ENCODE peak calls at places on chromosomes 2 and 18, in five cellular contexts. A, M, J, B and C are unnamed samples.

GRCh38 chr2:2850891-2851290 is 519.8 kb upstream of the MYT1L start:
- DNase-seq in A (no peak), J (no peak), M (no peak), B (no peak), C (no peak)

GRCh38 chr2:10091182-10091932 is 11.1 kb upstream of the CYS1 start:
- DNase-seq in B (peak), M (no peak), A (no peak), J (no peak), C (no peak)

GRCh38 chr18:12703714-12704113 is 872 bp downstream of the PSMG2 start:
- DNase-seq in J (no peak), A (peak), B (no peak), M (no peak), C (no peak)

GRCh38 chr2:181772334-181772733 is 92.0 kb upstream of the NEUROD1 start:
- DNase-seq in J (no peak), M (no peak), A (no peak), B (no peak), C (no peak)

GRCh38 chr2:51559026-51559425 is 527.1 kb upstream of the NRXN1 start:
- DNase-seq in M (no peak), A (no peak), B (no peak), J (no peak), C (no peak)

GRCh38 chr2:54468643-54469042 is 12.5 kb downstream of the SPTBN1 start:
- DNase-seq in B (no peak), A (no peak), M (no peak), J (no peak), C (no peak)

GRCh38 chr2:19949071-19949470 is 40.8 kb downstream of the WDR35 start:
- DNase-seq in A (no peak), J (no peak), B (no peak), M (no peak), C (no peak)

GRCh38 chr2:171629113-171629512 is 58.2 kb upstream of the DYNC1I2 start:
- DNase-seq in M (no peak), J (no peak), B (no peak), A (no peak), C (no peak)

GRCh38 chr2:42931147-42931817 is 138.9 kb upstream of the HAAO start:
- DNase-seq in B (peak), A (peak), J (no peak), M (no peak), C (no peak)

GRCh38 chr2:197339496-197340220 is 29.1 kb upstream of the ANKRD44 start:
- DNase-seq in B (no peak), M (no peak), J (no peak), A (no peak), C (no peak)

GRCh38 chr18:13139885-13140450 is 78.6 kb upstream of the LDLRAD4 start:
- DNase-seq in A (peak), J (no peak), B (no peak), M (no peak), C (no peak)

GRCh38 chr18:48951448-48952286 is 902 bp upstream of the SMAD7 start:
- DNase-seq in B (peak), A (peak), M (peak), J (peak), C (peak)

GRCh38 chr2:224309216-224309615 is 92.7 kb downstream of the FAM124B start:
- DNase-seq in B (no peak), M (no peak), J (no peak), A (no peak), C (no peak)

GRCh38 chr2:203105996-203106395 is 91.3 kb downstream of the NBEAL1 start:
- DNase-seq in A (no peak), J (no peak), M (no peak), B (no peak), C (no peak)

GRCh38 chr18:68948622-68949021 is 150.7 kb downstream of the CCDC102B start:
- DNase-seq in B (no peak), J (no peak), M (no peak), A (no peak), C (no peak)

GRCh38 chr2:192499476-192499875 is 304.7 kb upstream of the TMEFF2 start:
- DNase-seq in J (no peak), B (no peak), A (no peak), M (peak), C (no peak)

GRCh38 chr18:44682871-44683221 is 2.2 kb downstream of the SETBP1 start:
- DNase-seq in M (no peak), J (no peak), A (no peak), B (peak), C (no peak)

GRCh38 chr18:4181882-4182568 is 273.1 kb downstream of the DLGAP1 start:
- DNase-seq in A (peak), M (no peak), J (no peak), B (no peak), C (no peak)

GRCh38 chr2:173184031-173185004 is 108.7 kb downstream of the MAP3K20 start:
- DNase-seq in B (peak), A (peak), M (peak), J (no peak), C (no peak)

GRCh38 chr18:36321636-36322407 is 24.3 kb downstream of the FHOD3 start:
- DNase-seq in J (no peak), B (no peak), A (peak), M (no peak), C (peak)

GRCh38 chr2:179226203-179226960 is 38.2 kb downstream of the SESTD1 start:
- DNase-seq in M (no peak), B (no peak), J (no peak), A (no peak), C (no peak)

GRCh38 chr2:234463626-234464290 is 33.1 kb downstream of the ARL4C start:
- DNase-seq in J (no peak), M (peak), B (peak), A (peak), C (no peak)

GRCh38 chr2:3265981-3266726 is 111.5 kb downstream of the EIPR1 start:
- DNase-seq in A (no peak), J (no peak), M (no peak), B (no peak), C (no peak)

GRCh38 chr18:3726241-3726951 is 276.4 kb downstream of the TGIF1 start:
- DNase-seq in M (no peak), J (no peak), B (no peak), A (no peak), C (no peak)

GRCh38 chr2:166331468-166331867 is 44.3 kb downstream of the SCN9A start:
- DNase-seq in J (no peak), M (no peak), B (no peak), A (no peak), C (no peak)

GRCh38 chr2:3667151-3667631 is 9.2 kb downstream of the ALLC start:
- DNase-seq in A (no peak), M (no peak), J (no peak), B (no peak), C (peak)

GRCh38 chr18:57088883-57089282 is 58.0 kb upstream of the BOD1L2 start:
- DNase-seq in J (no peak), B (no peak), A (no peak), M (no peak), C (no peak)

GRCh38 chr2:234949762-234950434 is 1.9 kb upstream of the SH3BP4 start:
- DNase-seq in A (no peak), M (peak), J (no peak), B (no peak), C (no peak)

DNA sequence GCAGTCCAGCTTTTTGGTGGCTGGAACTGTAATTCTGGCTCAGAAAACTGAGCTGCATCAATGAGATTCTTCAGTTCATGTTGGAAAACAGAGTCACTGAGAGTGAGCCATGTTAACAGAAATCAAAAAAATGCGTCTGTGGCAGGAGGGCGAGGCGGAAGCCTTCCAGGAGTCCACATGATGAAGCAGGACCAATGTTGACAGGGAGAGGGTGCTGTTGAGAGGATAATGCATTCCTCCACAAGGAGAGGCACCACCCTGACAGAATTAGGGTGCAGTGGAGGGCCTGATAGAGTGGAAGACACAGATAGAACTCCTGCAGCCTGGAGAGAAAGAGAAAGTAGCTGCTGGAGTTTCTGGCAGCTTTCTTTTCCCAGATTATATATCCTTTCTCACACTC is 111.5 kb downstream of the MGAT5 start:
- DNase-seq in J (no peak), M (no peak), B (no peak), A (peak), C (no peak)
- TF ChIP-seq CTCF in J (no peak), M (peak), B (no peak), A (no peak), C (peak)

GRCh38 chr18:29873211-29873610 is 1169.3 kb downstream of the DSC3 start:
- DNase-seq in A (no peak), J (no peak), M (no peak), B (no peak), C (no peak)

GRCh38 chr18:29879763-29880162 is 1162.8 kb downstream of the DSC3 start:
- DNase-seq in B (no peak), A (no peak), J (no peak), M (no peak), C (no peak)

GRCh38 chr18:29874519-29875098 is 1167.9 kb downstream of the DSC3 start:
- DNase-seq in B (no peak), J (no peak), M (peak), A (peak), C (no peak)
- TF ChIP-seq CTCF in B (peak), J (peak), M (peak), A (peak), C (peak)

GRCh38 chr2:111069722-111070121 is 51.0 kb upstream of the BCL2L11 start:
- DNase-seq in M (no peak), A (peak), B (no peak), J (no peak), C (no peak)
- TF ChIP-seq CTCF in M (peak), A (no peak), B (no peak), J (no peak), C (peak)

DNA sequence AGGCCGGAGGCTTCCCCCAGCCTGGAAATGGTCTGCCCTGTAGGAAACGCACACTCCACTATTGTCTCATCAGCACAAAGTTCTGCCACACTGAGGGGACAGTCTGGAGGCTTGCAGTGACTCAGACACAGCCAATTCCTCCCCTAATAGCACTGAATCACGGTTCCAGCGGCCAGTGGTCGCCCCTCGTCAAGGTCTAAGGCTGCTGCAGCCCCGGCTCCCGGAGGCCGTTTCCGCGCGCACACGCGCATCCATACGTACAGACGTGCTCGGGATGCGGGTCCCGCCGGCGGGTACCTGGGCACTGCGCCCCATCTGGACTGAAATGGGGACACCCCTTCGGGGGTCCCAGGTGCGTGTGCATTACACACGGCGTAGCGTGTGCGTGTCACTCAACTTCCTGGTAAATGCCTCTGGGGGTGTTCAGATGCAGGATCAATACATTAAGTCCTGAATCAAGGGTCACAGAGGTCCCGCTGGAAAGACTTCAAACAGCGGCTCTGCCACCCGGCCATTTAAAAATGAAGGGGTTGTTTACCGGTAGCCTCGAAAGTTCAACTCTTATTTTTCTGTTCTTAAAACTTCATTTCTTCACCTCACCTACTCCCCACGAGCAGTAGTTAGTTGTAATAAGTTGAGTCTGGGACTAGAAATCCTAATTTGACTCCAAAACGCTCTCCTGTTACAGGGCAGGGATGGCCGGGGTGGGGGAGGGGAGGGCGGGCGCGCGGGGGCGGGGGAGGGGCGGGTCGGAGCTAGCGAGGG is 575 bp upstream of the ZNF516 start:
- DNase-seq in B (peak), M (no peak), J (peak), A (peak), C (no peak)
- TF ChIP-seq CTCF in B (no peak), M (no peak), J (no peak), A (no peak), C (no peak)

DNA sequence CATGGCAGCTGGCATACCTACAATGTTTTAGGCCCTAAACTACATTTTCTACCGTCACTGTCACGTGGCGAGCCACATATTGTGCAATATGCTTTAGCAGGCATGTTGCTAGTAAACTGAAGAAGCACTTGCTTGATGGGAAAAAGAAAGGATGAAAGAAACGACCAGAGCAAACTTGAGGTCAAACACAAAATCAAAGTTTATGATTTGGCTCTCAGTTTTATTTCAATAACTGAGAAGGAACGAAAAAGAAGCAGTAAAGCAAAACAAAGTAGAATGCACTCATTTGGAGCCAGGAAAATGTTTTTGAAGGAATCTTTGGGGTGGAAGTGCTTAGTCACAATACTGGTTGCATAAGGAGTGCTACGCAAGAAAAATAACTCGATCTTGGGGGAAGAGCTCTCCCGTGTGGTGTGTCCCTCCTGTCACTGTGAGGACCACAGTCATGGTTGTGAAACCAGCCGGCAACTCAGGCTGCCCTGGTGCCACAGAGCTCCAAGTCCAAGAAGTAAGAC is 349.8 kb downstream of the RBM43 start:
- DNase-seq in A (peak), B (peak), J (no peak), M (peak), C (no peak)
- TF ChIP-seq CTCF in A (peak), B (no peak), J (no peak), M (peak), C (no peak)